ENCODE peak calls at places on chromosomes 11 and 22, in ten cellular contexts. One of them, this sample, is unnamed.

GRCh38 chr11:203056-203944 is 3.9 kb downstream of the BET1L start:
- DNase-seq in cardiac muscle cell: no peak
- DNase-seq in neural progenitor cell: no peak
- DNase-seq in heart right ventricle: no peak
- DNase-seq in pancreas: no peak
- DNase-seq in stomach: peak
- DNase-seq in MM.1S: no peak
- DNase-seq in colonic mucosa: peak
- DNase-seq in lower lobe of right lung: no peak
- DNase-seq in HL-60: no peak
- DNase-seq in this sample: no peak

GRCh38 chr22:19352766-19353165 is 61.2 kb upstream of the CLTCL1 start:
- DNase-seq in cardiac muscle cell: no peak
- DNase-seq in neural progenitor cell: no peak
- DNase-seq in heart right ventricle: no peak
- DNase-seq in pancreas: no peak
- DNase-seq in stomach: no peak
- DNase-seq in MM.1S: no peak
- DNase-seq in colonic mucosa: no peak
- DNase-seq in lower lobe of right lung: no peak
- DNase-seq in HL-60: no peak
- DNase-seq in this sample: no peak

GRCh38 chr22:36729321-36729720 is 25.8 kb upstream of the CACNG2 start:
- DNase-seq in cardiac muscle cell: no peak
- DNase-seq in neural progenitor cell: no peak
- DNase-seq in heart right ventricle: no peak
- DNase-seq in pancreas: no peak
- DNase-seq in stomach: no peak
- DNase-seq in MM.1S: no peak
- DNase-seq in colonic mucosa: no peak
- DNase-seq in lower lobe of right lung: no peak
- DNase-seq in HL-60: no peak
- DNase-seq in this sample: no peak

GRCh38 chr22:46071451-46072029 is 78.8 kb upstream of the PPARA start:
- DNase-seq in cardiac muscle cell: peak
- DNase-seq in neural progenitor cell: peak
- DNase-seq in heart right ventricle: peak
- DNase-seq in pancreas: peak
- DNase-seq in stomach: peak
- DNase-seq in MM.1S: peak
- DNase-seq in colonic mucosa: peak
- DNase-seq in lower lobe of right lung: peak
- DNase-seq in HL-60: peak
- DNase-seq in this sample: peak

GRCh38 chr11:111846640-111847039 is 24.7 kb downstream of the ALG9 start:
- DNase-seq in cardiac muscle cell: peak
- DNase-seq in neural progenitor cell: no peak
- DNase-seq in heart right ventricle: no peak
- DNase-seq in pancreas: no peak
- DNase-seq in stomach: no peak
- DNase-seq in MM.1S: no peak
- DNase-seq in colonic mucosa: no peak
- DNase-seq in lower lobe of right lung: no peak
- DNase-seq in HL-60: no peak
- DNase-seq in this sample: no peak

GRCh38 chr11:126341760-126342161 is 13.7 kb upstream of the ST3GAL4 start:
- DNase-seq in cardiac muscle cell: peak
- DNase-seq in neural progenitor cell: no peak
- DNase-seq in heart right ventricle: no peak
- DNase-seq in pancreas: no peak
- DNase-seq in stomach: no peak
- DNase-seq in MM.1S: no peak
- DNase-seq in colonic mucosa: no peak
- DNase-seq in lower lobe of right lung: no peak
- DNase-seq in HL-60: no peak
- DNase-seq in this sample: no peak

GRCh38 chr11:34075178-34075820 is 23.8 kb downstream of the CAPRIN1 start:
- DNase-seq in cardiac muscle cell: peak
- DNase-seq in neural progenitor cell: no peak
- DNase-seq in heart right ventricle: no peak
- DNase-seq in pancreas: no peak
- DNase-seq in stomach: no peak
- DNase-seq in MM.1S: no peak
- DNase-seq in colonic mucosa: no peak
- DNase-seq in lower lobe of right lung: no peak
- DNase-seq in HL-60: no peak
- DNase-seq in this sample: no peak

GRCh38 chr11:74330065-74330858 is 18.8 kb upstream of the P4HA3 start:
- DNase-seq in cardiac muscle cell: peak
- DNase-seq in neural progenitor cell: no peak
- DNase-seq in heart right ventricle: no peak
- DNase-seq in pancreas: no peak
- DNase-seq in stomach: no peak
- DNase-seq in MM.1S: no peak
- DNase-seq in colonic mucosa: no peak
- DNase-seq in lower lobe of right lung: no peak
- DNase-seq in HL-60: no peak
- DNase-seq in this sample: no peak

GRCh38 chr22:29224121-29224858 is 18.6 kb downstream of the EMID1 start:
- DNase-seq in cardiac muscle cell: no peak
- DNase-seq in neural progenitor cell: no peak
- DNase-seq in heart right ventricle: no peak
- DNase-seq in pancreas: peak
- DNase-seq in stomach: no peak
- DNase-seq in MM.1S: no peak
- DNase-seq in colonic mucosa: no peak
- DNase-seq in lower lobe of right lung: no peak
- DNase-seq in HL-60: no peak
- DNase-seq in this sample: no peak

GRCh38 chr11:69013009-69013951 is at the start of gene MRGPRF:
- DNase-seq in cardiac muscle cell: peak
- DNase-seq in neural progenitor cell: peak
- DNase-seq in heart right ventricle: peak
- DNase-seq in pancreas: peak
- DNase-seq in stomach: peak
- DNase-seq in MM.1S: no peak
- DNase-seq in colonic mucosa: peak
- DNase-seq in lower lobe of right lung: peak
- DNase-seq in HL-60: no peak
- DNase-seq in this sample: peak

GRCh38 chr11:44854146-44854545 is 96.5 kb downstream of the TP53I11 start:
- DNase-seq in cardiac muscle cell: no peak
- DNase-seq in neural progenitor cell: no peak
- DNase-seq in heart right ventricle: no peak
- DNase-seq in pancreas: no peak
- DNase-seq in stomach: no peak
- DNase-seq in MM.1S: no peak
- DNase-seq in colonic mucosa: no peak
- DNase-seq in lower lobe of right lung: no peak
- DNase-seq in HL-60: no peak
- DNase-seq in this sample: no peak

GRCh38 chr11:86668929-86669328 is 3.5 kb downstream of the ME3 start:
- DNase-seq in cardiac muscle cell: no peak
- DNase-seq in neural progenitor cell: no peak
- DNase-seq in heart right ventricle: no peak
- DNase-seq in pancreas: no peak
- DNase-seq in stomach: no peak
- DNase-seq in MM.1S: no peak
- DNase-seq in colonic mucosa: no peak
- DNase-seq in lower lobe of right lung: no peak
- DNase-seq in HL-60: no peak
- DNase-seq in this sample: no peak

DNA sequence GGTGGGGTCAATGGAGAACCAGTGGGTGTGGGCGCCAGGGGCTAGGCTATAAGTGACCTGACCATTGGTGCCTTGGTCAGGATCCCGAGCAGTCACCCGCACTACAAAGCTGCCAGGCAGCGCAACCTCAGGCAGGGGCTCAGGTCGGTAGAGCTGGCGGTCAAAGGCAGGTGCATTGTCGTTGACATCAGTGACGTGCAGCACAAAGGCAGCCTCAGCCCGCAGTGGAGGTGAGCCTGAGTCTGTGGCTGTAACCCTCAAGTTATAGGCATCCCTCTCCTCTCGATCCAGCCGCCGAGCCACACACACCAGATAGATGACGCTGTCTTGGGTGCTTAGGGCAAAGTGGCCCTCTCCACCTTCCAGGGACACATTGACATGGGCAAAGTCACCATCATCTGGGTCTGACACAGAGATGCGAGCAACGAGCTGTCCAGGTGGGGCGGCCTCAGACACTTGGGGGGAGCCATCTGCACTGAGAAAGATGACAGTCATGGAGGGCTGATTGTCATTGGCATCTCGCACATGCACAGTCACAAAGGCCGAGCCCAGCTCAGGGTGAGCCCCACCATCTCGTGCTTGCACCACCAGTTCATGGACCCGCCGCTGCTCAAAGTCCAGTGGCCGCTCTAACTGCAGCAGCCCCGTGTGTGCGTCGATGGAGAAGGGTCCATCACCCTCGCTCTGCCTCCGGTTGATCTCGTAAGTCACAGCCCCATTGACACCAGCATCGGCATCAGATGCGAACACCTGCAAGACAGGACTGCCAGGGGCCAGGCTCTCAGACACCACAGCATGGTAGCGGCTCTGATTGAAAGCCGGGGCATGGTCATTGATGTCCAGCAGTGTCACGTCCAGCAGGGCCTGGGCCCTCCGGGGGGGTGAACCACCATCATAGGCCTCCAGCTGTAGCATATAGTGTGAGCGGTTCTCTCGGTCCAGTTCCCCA is 15.3 kb downstream of the DCHS1 start:
- DNase-seq in cardiac muscle cell: no peak
- DNase-seq in neural progenitor cell: no peak
- DNase-seq in heart right ventricle: no peak
- DNase-seq in pancreas: peak
- DNase-seq in stomach: no peak
- DNase-seq in MM.1S: no peak
- DNase-seq in colonic mucosa: no peak
- DNase-seq in lower lobe of right lung: no peak
- DNase-seq in HL-60: no peak
- DNase-seq in this sample: no peak
- TF ChIP-seq CTCF in cardiac muscle cell: no peak
- TF ChIP-seq CTCF in neural progenitor cell: no peak
- TF ChIP-seq CTCF in heart right ventricle: no peak
- TF ChIP-seq CTCF in pancreas: no peak
- TF ChIP-seq CTCF in stomach: no peak
- TF ChIP-seq CTCF in MM.1S: no peak
- TF ChIP-seq CTCF in colonic mucosa: no peak
- TF ChIP-seq CTCF in lower lobe of right lung: no peak
- TF ChIP-seq CTCF in HL-60: no peak
- TF ChIP-seq CTCF in this sample: no peak

DNA sequence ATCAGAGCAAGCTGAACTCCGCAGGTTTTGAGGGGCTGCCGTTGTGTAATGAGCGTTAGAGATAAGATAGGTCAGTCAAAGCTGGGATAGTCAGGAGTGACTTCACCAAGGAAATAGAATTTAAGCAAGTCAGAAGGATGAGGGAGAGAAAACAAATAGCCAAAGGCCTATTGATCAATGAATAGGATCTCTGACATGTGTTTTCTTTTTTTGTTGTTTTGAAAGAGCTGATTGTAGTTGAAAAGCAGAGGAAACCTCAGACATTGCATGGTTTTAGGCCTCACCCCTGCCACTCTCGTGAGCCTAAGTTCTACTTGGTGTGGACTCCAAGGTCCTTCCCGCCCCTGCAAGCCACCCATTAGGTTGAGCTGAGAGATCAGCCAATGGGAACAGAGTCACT is 3.2 kb downstream of the EIF3L start:
- DNase-seq in cardiac muscle cell: no peak
- DNase-seq in neural progenitor cell: no peak
- DNase-seq in heart right ventricle: no peak
- DNase-seq in pancreas: no peak
- DNase-seq in stomach: no peak
- DNase-seq in MM.1S: no peak
- DNase-seq in colonic mucosa: no peak
- DNase-seq in lower lobe of right lung: no peak
- DNase-seq in HL-60: no peak
- DNase-seq in this sample: no peak
- H3K27ac ChIP-seq in cardiac muscle cell: no peak
- H3K27ac ChIP-seq in neural progenitor cell: no peak
- H3K27ac ChIP-seq in heart right ventricle: no peak
- H3K27ac ChIP-seq in pancreas: no peak
- H3K27ac ChIP-seq in stomach: no peak
- H3K27ac ChIP-seq in MM.1S: no peak
- H3K27ac ChIP-seq in colonic mucosa: no peak
- H3K27ac ChIP-seq in lower lobe of right lung: no peak
- H3K27ac ChIP-seq in HL-60: no peak
- H3K27ac ChIP-seq in this sample: no peak

GRCh38 chr22:38461057-38461413 is 6.0 kb upstream of the KCNJ4 start:
- DNase-seq in cardiac muscle cell: peak
- DNase-seq in neural progenitor cell: no peak
- DNase-seq in heart right ventricle: no peak
- DNase-seq in pancreas: no peak
- DNase-seq in stomach: no peak
- DNase-seq in MM.1S: no peak
- DNase-seq in colonic mucosa: no peak
- DNase-seq in lower lobe of right lung: no peak
- DNase-seq in HL-60: no peak
- DNase-seq in this sample: no peak

GRCh38 chr22:38460367-38460952 is 5.5 kb upstream of the KCNJ4 start:
- DNase-seq in cardiac muscle cell: no peak
- DNase-seq in neural progenitor cell: no peak
- DNase-seq in heart right ventricle: no peak
- DNase-seq in pancreas: peak
- DNase-seq in stomach: no peak
- DNase-seq in MM.1S: no peak
- DNase-seq in colonic mucosa: no peak
- DNase-seq in lower lobe of right lung: no peak
- DNase-seq in HL-60: no peak
- DNase-seq in this sample: no peak

GRCh38 chr22:38462960-38463784 is 4.7 kb upstream of the KDELR3 start:
- DNase-seq in cardiac muscle cell: peak
- DNase-seq in neural progenitor cell: peak
- DNase-seq in heart right ventricle: peak
- DNase-seq in pancreas: no peak
- DNase-seq in stomach: no peak
- DNase-seq in MM.1S: no peak
- DNase-seq in colonic mucosa: peak
- DNase-seq in lower lobe of right lung: no peak
- DNase-seq in HL-60: no peak
- DNase-seq in this sample: no peak

GRCh38 chr22:38464992-38465672 is 2.8 kb upstream of the KDELR3 start:
- DNase-seq in cardiac muscle cell: no peak
- DNase-seq in neural progenitor cell: no peak
- DNase-seq in heart right ventricle: no peak
- DNase-seq in pancreas: no peak
- DNase-seq in stomach: no peak
- DNase-seq in MM.1S: no peak
- DNase-seq in colonic mucosa: no peak
- DNase-seq in lower lobe of right lung: peak
- DNase-seq in HL-60: no peak
- DNase-seq in this sample: no peak

GRCh38 chr22:38461414-38462081 is 6.3 kb upstream of the KDELR3 start:
- DNase-seq in cardiac muscle cell: peak
- DNase-seq in neural progenitor cell: peak
- DNase-seq in heart right ventricle: peak
- DNase-seq in pancreas: peak
- DNase-seq in stomach: peak
- DNase-seq in MM.1S: peak
- DNase-seq in colonic mucosa: peak
- DNase-seq in lower lobe of right lung: peak
- DNase-seq in HL-60: peak
- DNase-seq in this sample: peak
- H3K4me3 ChIP-seq in cardiac muscle cell: no peak
- H3K4me3 ChIP-seq in neural progenitor cell: peak
- H3K4me3 ChIP-seq in heart right ventricle: no peak
- H3K4me3 ChIP-seq in pancreas: no peak
- H3K4me3 ChIP-seq in stomach: no peak
- H3K4me3 ChIP-seq in MM.1S: no peak
- H3K4me3 ChIP-seq in colonic mucosa: no peak
- H3K4me3 ChIP-seq in lower lobe of right lung: peak
- H3K4me3 ChIP-seq in HL-60: no peak
- H3K4me3 ChIP-seq in this sample: peak

GRCh38 chr11:47004595-47005033 is 68.1 kb downstream of the CSTPP1 start:
- DNase-seq in cardiac muscle cell: peak
- DNase-seq in neural progenitor cell: no peak
- DNase-seq in heart right ventricle: peak
- DNase-seq in pancreas: peak
- DNase-seq in stomach: peak
- DNase-seq in MM.1S: peak
- DNase-seq in colonic mucosa: peak
- DNase-seq in lower lobe of right lung: peak
- DNase-seq in HL-60: peak
- DNase-seq in this sample: peak
- TF ChIP-seq CTCF in cardiac muscle cell: no peak
- TF ChIP-seq CTCF in neural progenitor cell: no peak
- TF ChIP-seq CTCF in heart right ventricle: no peak
- TF ChIP-seq CTCF in pancreas: no peak
- TF ChIP-seq CTCF in stomach: no peak
- TF ChIP-seq CTCF in MM.1S: no peak
- TF ChIP-seq CTCF in colonic mucosa: no peak
- TF ChIP-seq CTCF in lower lobe of right lung: no peak
- TF ChIP-seq CTCF in HL-60: no peak
- TF ChIP-seq CTCF in this sample: no peak